ENCODE peak calls at places on chromosomes 16 and 17, in four cellular contexts. P is psoas muscle, W is lower leg skin, R is endothelial cell of umbilical vein. Q is an unnamed sample.

GRCh38 chr17:16459271-16459670 is 32.7 kb downstream of the LRRC75A start:
- DNase-seq in R (no peak), P (no peak), W (no peak), Q (no peak)

GRCh38 chr17:19538095-19539039 is 4.7 kb downstream of the SLC47A1 start:
- DNase-seq in R (no peak), W (no peak), P (peak), Q (peak)

GRCh38 chr16:29943846-29944669 is 17.8 kb upstream of the TMEM219 start:
- DNase-seq in W (peak), P (peak), R (peak), Q (peak)

GRCh38 chr16:71499775-71500364 is 10.7 kb upstream of the ZNF19 start:
- DNase-seq in W (no peak), R (peak), P (no peak), Q (no peak)

GRCh38 chr17:64024781-64025731 is 4.6 kb upstream of the ICAM2 start:
- DNase-seq in P (no peak), W (peak), R (peak), Q (no peak)

GRCh38 chr17:79797492-79798295 is 817 bp upstream of the CBX8 start:
- DNase-seq in W (no peak), P (peak), R (no peak), Q (no peak)

GRCh38 chr16:85750021-85750826 is 672 bp downstream of the C16orf74 start:
- DNase-seq in W (no peak), R (peak), P (no peak), Q (no peak)

GRCh38 chr16:3577302-3577752 is at the start of gene NLRC3:
- DNase-seq in P (no peak), W (no peak), R (peak), Q (no peak)

DNA sequence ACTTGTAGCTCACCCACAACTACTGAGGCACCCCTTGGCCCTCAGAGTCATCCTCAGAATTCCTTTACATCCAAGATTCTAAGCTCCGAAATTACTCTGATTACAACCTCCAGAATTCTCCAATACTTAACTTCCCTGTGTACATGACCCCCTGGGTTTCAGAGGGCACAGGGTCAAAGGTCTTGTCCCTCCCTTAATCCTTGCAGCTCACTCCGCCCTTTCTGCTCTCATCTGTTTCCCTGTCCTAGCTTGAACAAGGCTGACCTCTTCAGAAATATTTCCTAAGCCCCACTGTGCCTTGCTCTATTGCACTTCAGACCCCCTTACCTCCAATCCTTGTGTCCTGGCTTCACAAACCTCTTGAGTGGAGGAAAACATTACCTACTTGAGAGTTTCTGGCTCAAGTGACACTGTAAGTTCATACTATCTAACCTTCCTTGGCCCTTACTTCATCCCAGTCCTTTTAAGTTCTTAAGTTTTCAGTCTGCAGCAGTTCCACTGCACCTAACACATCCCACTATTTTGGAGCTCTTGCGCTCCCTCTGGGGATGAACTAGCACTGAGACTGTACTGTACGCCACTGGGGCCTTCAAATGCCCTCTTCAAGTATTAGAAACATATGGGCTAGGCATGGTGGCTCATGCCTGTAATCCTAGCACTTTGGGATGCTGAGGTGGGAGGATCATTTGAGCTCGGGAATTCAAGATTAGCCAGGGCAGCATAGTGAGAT is 6.2 kb downstream of the N4BP1 start:
- DNase-seq in W (no peak), P (no peak), R (no peak), Q (no peak)
- H3K4me3 ChIP-seq in W (no peak), P (no peak), R (no peak), Q (no peak)

GRCh38 chr16:7871371-7871770 is 538.7 kb downstream of the RBFOX1 start:
- DNase-seq in W (no peak), R (no peak), P (no peak), Q (no peak)

GRCh38 chr16:7871979-7872378 is 539.3 kb downstream of the RBFOX1 start:
- DNase-seq in P (no peak), R (no peak), W (no peak), Q (no peak)

GRCh38 chr16:7867831-7868230 is 535.2 kb downstream of the RBFOX1 start:
- DNase-seq in W (no peak), P (no peak), R (no peak), Q (no peak)

GRCh38 chr16:7861891-7862585 is 529.4 kb downstream of the RBFOX1 start:
- DNase-seq in P (no peak), W (no peak), R (no peak), Q (no peak)

GRCh38 chr16:7866144-7866543 is 533.5 kb downstream of the RBFOX1 start:
- DNase-seq in R (no peak), W (no peak), P (no peak), Q (no peak)
- H3K4me3 ChIP-seq in R (no peak), W (no peak), P (no peak), Q (no peak)

GRCh38 chr16:54687043-54687655 is 243.5 kb upstream of the IRX5 start:
- DNase-seq in R (no peak), W (no peak), P (no peak), Q (peak)

GRCh38 chr16:54690710-54691109 is 240.0 kb upstream of the IRX5 start:
- DNase-seq in P (no peak), W (no peak), R (no peak), Q (no peak)

GRCh38 chr16:54689072-54689471 is 241.6 kb upstream of the IRX5 start:
- DNase-seq in R (no peak), W (no peak), P (no peak), Q (no peak)

GRCh38 chr16:54685682-54686081 is 245.0 kb upstream of the IRX5 start:
- DNase-seq in P (no peak), W (no peak), R (no peak), Q (no peak)

DNA sequence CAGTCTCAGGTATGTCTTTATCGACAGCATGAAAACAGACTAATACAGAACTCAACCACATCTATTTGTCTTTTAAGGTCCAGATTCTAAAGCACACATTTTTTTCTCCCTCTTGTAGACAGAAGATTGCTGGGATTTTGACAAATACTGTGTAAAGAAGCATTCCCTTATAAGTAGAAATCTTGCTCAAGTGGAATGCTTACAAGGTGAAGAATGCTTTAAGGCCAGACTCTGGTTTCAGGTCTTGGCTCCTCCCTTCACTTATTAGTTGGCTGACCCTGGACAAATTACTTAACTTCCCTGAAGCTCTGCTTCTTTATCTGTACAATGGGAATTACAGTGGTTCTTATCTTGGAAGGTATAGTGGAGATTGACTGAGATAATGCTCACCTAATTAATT is 242.3 kb upstream of the IRX5 start:
- DNase-seq in R (no peak), W (no peak), P (no peak), Q (no peak)
- H3K4me3 ChIP-seq in R (no peak), W (no peak), P (no peak), Q (no peak)

GRCh38 chr17:38673714-38674012 is 1.1 kb downstream of the EPOP start:
- DNase-seq in R (no peak), W (no peak), P (peak), Q (no peak)
- H3K4me3 ChIP-seq in R (no peak), W (peak), P (peak), Q (no peak)

GRCh38 chr16:80997139-80997798 is 9.4 kb downstream of the CMC2 start:
- DNase-seq in P (no peak), R (peak), W (no peak), Q (no peak)
- H3K4me3 ChIP-seq in P (peak), R (peak), W (no peak), Q (no peak)

Q was measured in lung.